ENCODE peak calls at places on chromosomes 2 and 18, in five cellular contexts. H is GM12878, E is GM23338, U is Panc1, B is HCT116. L is an unnamed sample.
A peak's percentile ranks its signal among the peaks of the same experiment; 100 is the strongest.

GRCh38 chr2:189022002-189022401 is 47.8 kb downstream of the COL3A1 start:
- DNase-seq in H (no peak), B (no peak), E (no peak), U (no peak), L (no peak)

GRCh38 chr2:186610785-186611184 is 20.9 kb downstream of the ITGAV start:
- DNase-seq in H (no peak), B (no peak), U (no peak), E (no peak), L (no peak)

GRCh38 chr2:38709515-38710194 is 41.5 kb downstream of the SRSF7 start:
- DNase-seq in E (no peak), B (no peak), U (no peak), H (peak; percentile 35), L (no peak)

GRCh38 chr2:177989029-177989885 is 83.3 kb downstream of the PDE11A start:
- DNase-seq in B (no peak), H (no peak), E (no peak), U (no peak), L (no peak)

GRCh38 chr18:9323750-9324445 is 10.7 kb upstream of the TWSG1 start:
- DNase-seq in E (no peak), B (no peak), U (no peak), H (no peak), L (no peak)

GRCh38 chr18:37294951-37295350 is 270.6 kb downstream of the CELF4 start:
- DNase-seq in U (no peak), E (peak; percentile 90), B (no peak), H (no peak), L (peak; percentile 15)

GRCh38 chr18:36572135-36572856 is 256.5 kb downstream of the TPGS2 start:
- DNase-seq in B (peak; percentile 8), U (peak; percentile 46), E (peak; percentile 72), H (peak; percentile 38), L (peak; percentile 19)

GRCh38 chr2:38176619-38177021 is 100.7 kb upstream of the CYP1B1 start:
- DNase-seq in U (no peak), H (no peak), E (no peak), B (no peak), L (no peak)

GRCh38 chr2:219000569-219000960 is 7.3 kb upstream of the CRYBA2 start:
- DNase-seq in U (no peak), E (no peak), B (no peak), H (no peak), L (no peak)

GRCh38 chr2:181198188-181198864 is 217.9 kb downstream of the UBE2E3 start:
- DNase-seq in H (no peak), E (no peak), U (no peak), B (no peak), L (no peak)

GRCh38 chr18:24989760-24990547 is 362.0 kb downstream of the ZNF521 start:
- DNase-seq in E (peak; percentile 56), H (no peak), U (no peak), B (no peak), L (no peak)

GRCh38 chr2:121360566-121361300 is 75.7 kb upstream of the TFCP2L1 start:
- DNase-seq in E (no peak), H (no peak), U (peak; percentile 65), B (no peak), L (no peak)

GRCh38 chr18:52936931-52937330 is 596.9 kb downstream of the DCC start:
- DNase-seq in E (no peak), B (no peak), U (no peak), H (no peak), L (no peak)

GRCh38 chr2:167750675-167751074 is 496.7 kb downstream of the STK39 start:
- DNase-seq in E (no peak), U (no peak), H (no peak), B (no peak), L (no peak)

GRCh38 chr2:239459056-239459455 is 58.2 kb upstream of the HDAC4 start:
- DNase-seq in B (no peak), U (no peak), H (no peak), E (no peak), L (no peak)

GRCh38 chr2:147543056-147543455 is 301.8 kb upstream of the ACVR2A start:
- DNase-seq in U (no peak), E (no peak), B (no peak), H (no peak), L (no peak)

GRCh38 chr2:239272626-239273025 is 128.2 kb downstream of the HDAC4 start:
- DNase-seq in U (no peak), E (no peak), H (no peak), B (no peak), L (no peak)

GRCh38 chr18:961644-962355 is 57.1 kb downstream of the ADCYAP1 start:
- DNase-seq in B (peak; percentile 32), H (no peak), E (peak; percentile 75), U (peak; percentile 15), L (peak; percentile 13)

GRCh38 chr2:208040199-208041171 is 15.2 kb upstream of the PLEKHM3 start:
- DNase-seq in U (no peak), B (peak; percentile 70), H (no peak), E (peak; percentile 91), L (peak; percentile 65)

GRCh38 chr18:50311573-50312106 is 24.1 kb upstream of the CXXC1 start:
- DNase-seq in E (no peak), H (no peak), B (no peak), U (no peak), L (no peak)

GRCh38 chr2:30276455-30276911 is 45.1 kb downstream of the LBH start:
- DNase-seq in E (no peak), H (no peak), B (no peak), U (no peak), L (no peak)

GRCh38 chr18:51767293-51767692 is 569.8 kb upstream of the MEX3C start:
- DNase-seq in E (no peak), H (no peak), U (no peak), B (no peak), L (no peak)

GRCh38 chr2:239339241-239339640 is 61.6 kb downstream of the HDAC4 start:
- DNase-seq in B (no peak), E (no peak), H (no peak), U (no peak), L (no peak)

GRCh38 chr2:67880291-67880761 is 182.5 kb downstream of the C1D start:
- DNase-seq in E (no peak), B (no peak), H (no peak), U (no peak), L (no peak)

GRCh38 chr2:33073018-33073417 is 126.3 kb downstream of the LTBP1 start:
- DNase-seq in E (no peak), B (no peak), U (no peak), H (no peak), L (no peak)

GRCh38 chr18:76592096-76592495 is 97.1 kb upstream of the ZNF516 start:
- DNase-seq in H (no peak), E (no peak), U (no peak), B (no peak), L (no peak)

GRCh38 chr18:76587147-76587885 is 92.3 kb upstream of the ZNF516 start:
- DNase-seq in H (no peak), B (no peak), E (no peak), U (no peak), L (no peak)

GRCh38 chr18:76589866-76590265 is 94.8 kb upstream of the ZNF516 start:
- DNase-seq in B (no peak), U (no peak), H (no peak), E (no peak), L (no peak)

GRCh38 chr18:76588591-76589303 is 93.7 kb upstream of the ZNF516 start:
- DNase-seq in H (no peak), U (no peak), E (peak; percentile 27), B (no peak), L (no peak)

GRCh38 chr18:76589309-76589708 is 94.3 kb upstream of the ZNF516 start:
- DNase-seq in U (no peak), B (no peak), H (no peak), E (no peak), L (no peak)
- TF ChIP-seq REST in U (no peak), B (no peak), H (no peak), E (no peak), L (no peak)

GRCh38 chr2:166373951-166374350 is 1.8 kb downstream of the SCN9A start:
- DNase-seq in H (no peak), B (no peak), E (peak; percentile 9), U (no peak), L (peak; percentile 80)

GRCh38 chr2:166376873-166377272 is 1.1 kb upstream of the SCN9A start:
- DNase-seq in B (no peak), U (no peak), E (no peak), H (no peak), L (no peak)

GRCh38 chr2:166375205-166375735 is 474 bp downstream of the SCN9A start:
- DNase-seq in B (no peak), H (no peak), U (no peak), E (peak; percentile 32), L (peak; percentile 43)

GRCh38 chr2:166376488-166376828 is 714 bp upstream of the SCN9A start:
- DNase-seq in U (no peak), E (no peak), B (no peak), H (no peak), L (no peak)

DNA sequence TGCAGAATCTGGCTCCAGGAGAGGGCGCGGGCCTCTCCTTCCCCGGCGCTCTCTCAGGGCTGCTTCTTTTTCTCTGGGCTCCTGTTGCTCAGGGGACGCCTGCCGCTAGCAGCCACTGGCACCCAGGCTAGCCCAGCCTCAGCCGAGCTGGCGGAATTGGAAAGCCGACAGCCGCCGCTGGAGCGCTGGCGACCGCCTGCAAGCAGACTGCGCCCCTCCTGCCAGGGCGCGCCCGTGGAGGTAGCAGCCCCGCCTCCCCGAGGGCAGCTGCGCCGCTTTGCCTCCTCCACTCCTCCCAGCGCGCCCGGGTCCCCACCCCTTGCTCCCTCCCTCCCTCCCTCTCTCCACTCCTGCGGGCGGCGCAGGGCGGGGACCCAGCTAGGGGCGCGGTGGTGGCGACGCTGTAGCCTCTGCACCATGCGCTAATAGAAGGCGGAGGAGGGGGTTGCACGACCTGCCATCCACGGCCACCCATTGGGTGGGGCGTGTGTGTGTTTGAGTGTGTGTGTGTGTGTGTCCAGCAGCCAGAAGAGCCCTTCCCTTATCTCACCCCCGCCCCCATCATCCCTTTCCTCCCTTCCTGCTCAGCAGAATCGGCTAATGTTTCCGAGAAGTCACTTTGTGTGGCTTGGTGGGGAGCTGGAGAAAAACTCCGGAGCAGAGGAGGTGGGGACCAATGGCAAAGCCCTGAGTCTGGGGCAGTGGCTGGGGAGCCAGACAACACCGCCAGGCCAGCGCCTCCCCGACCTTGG is at the start of gene SCN9A:
- DNase-seq in B (no peak), U (no peak), E (peak; percentile 94), H (no peak), L (peak; percentile 82)
- TF ChIP-seq REST in B (no peak), U (no peak), E (no peak), H (no peak), L (peak; percentile 71)

GRCh38 chr18:23712445-23712844 is 23.2 kb downstream of the LAMA3 start:
- DNase-seq in U (no peak), H (no peak), B (no peak), E (no peak), L (no peak)
- TF ChIP-seq REST in U (no peak), H (no peak), B (no peak), E (no peak), L (no peak)

GRCh38 chr2:19651466-19651865 is 250.3 kb downstream of the TTC32 start:
- DNase-seq in B (no peak), E (no peak), H (no peak), U (no peak), L (no peak)
- TF ChIP-seq REST in B (no peak), E (no peak), H (no peak), U (no peak), L (no peak)

L was measured in HepG2.